ENCODE peak calls at places on chromosomes 6 and 20, in ten cellular contexts. One of them, this sample, is unnamed.

GRCh38 chr6:131694832-131695426 is 6.3 kb downstream of the OR2A4 start:
- DNase-seq in IMR-90: peak
- DNase-seq in activated naive CD4-positive, alpha-beta T cell treated with anti-CD3 and anti-CD28 coated beads for 36 hours: peak
- DNase-seq in astrocyte of the hippocampus: peak
- DNase-seq in central memory CD8-positive, alpha-beta T cell: no peak
- DNase-seq in HT1080: peak
- DNase-seq in HFFc6: peak
- DNase-seq in GM03348: peak
- DNase-seq in SW480: peak
- DNase-seq in stimulated activated CD8-positive, alpha-beta memory T cell treated with anti-CD3 and anti-CD28 coated beads, Interleukin-2, amount 100 ng/mL, for 1 hour: no peak
- DNase-seq in this sample: no peak

GRCh38 chr20:5863040-5863811 is 87.1 kb downstream of the TRMT6 start:
- DNase-seq in IMR-90: peak
- DNase-seq in activated naive CD4-positive, alpha-beta T cell treated with anti-CD3 and anti-CD28 coated beads for 36 hours: no peak
- DNase-seq in astrocyte of the hippocampus: no peak
- DNase-seq in central memory CD8-positive, alpha-beta T cell: no peak
- DNase-seq in HT1080: peak
- DNase-seq in HFFc6: peak
- DNase-seq in GM03348: peak
- DNase-seq in SW480: peak
- DNase-seq in stimulated activated CD8-positive, alpha-beta memory T cell treated with anti-CD3 and anti-CD28 coated beads, Interleukin-2, amount 100 ng/mL, for 1 hour: no peak
- DNase-seq in this sample: no peak

GRCh38 chr20:20224806-20225205 is 143.1 kb upstream of the INSM1 start:
- DNase-seq in IMR-90: no peak
- DNase-seq in activated naive CD4-positive, alpha-beta T cell treated with anti-CD3 and anti-CD28 coated beads for 36 hours: no peak
- DNase-seq in astrocyte of the hippocampus: no peak
- DNase-seq in central memory CD8-positive, alpha-beta T cell: no peak
- DNase-seq in HT1080: no peak
- DNase-seq in HFFc6: no peak
- DNase-seq in GM03348: no peak
- DNase-seq in SW480: no peak
- DNase-seq in stimulated activated CD8-positive, alpha-beta memory T cell treated with anti-CD3 and anti-CD28 coated beads, Interleukin-2, amount 100 ng/mL, for 1 hour: no peak
- DNase-seq in this sample: no peak

GRCh38 chr6:62714112-62714511 is 428.1 kb upstream of the KHDRBS2 start:
- DNase-seq in IMR-90: no peak
- DNase-seq in activated naive CD4-positive, alpha-beta T cell treated with anti-CD3 and anti-CD28 coated beads for 36 hours: no peak
- DNase-seq in astrocyte of the hippocampus: no peak
- DNase-seq in central memory CD8-positive, alpha-beta T cell: no peak
- DNase-seq in HT1080: no peak
- DNase-seq in HFFc6: no peak
- DNase-seq in GM03348: no peak
- DNase-seq in SW480: no peak
- DNase-seq in stimulated activated CD8-positive, alpha-beta memory T cell treated with anti-CD3 and anti-CD28 coated beads, Interleukin-2, amount 100 ng/mL, for 1 hour: no peak
- DNase-seq in this sample: no peak

GRCh38 chr20:62899633-62900051 is 26.7 kb downstream of the DIDO1 start:
- DNase-seq in IMR-90: no peak
- DNase-seq in activated naive CD4-positive, alpha-beta T cell treated with anti-CD3 and anti-CD28 coated beads for 36 hours: no peak
- DNase-seq in astrocyte of the hippocampus: no peak
- DNase-seq in central memory CD8-positive, alpha-beta T cell: no peak
- DNase-seq in HT1080: no peak
- DNase-seq in HFFc6: no peak
- DNase-seq in GM03348: peak
- DNase-seq in SW480: no peak
- DNase-seq in stimulated activated CD8-positive, alpha-beta memory T cell treated with anti-CD3 and anti-CD28 coated beads, Interleukin-2, amount 100 ng/mL, for 1 hour: no peak
- DNase-seq in this sample: no peak

GRCh38 chr6:159969204-159969912 is 476 bp downstream of the IGF2R start:
- DNase-seq in IMR-90: peak
- DNase-seq in activated naive CD4-positive, alpha-beta T cell treated with anti-CD3 and anti-CD28 coated beads for 36 hours: peak
- DNase-seq in astrocyte of the hippocampus: peak
- DNase-seq in central memory CD8-positive, alpha-beta T cell: no peak
- DNase-seq in HT1080: peak
- DNase-seq in HFFc6: peak
- DNase-seq in GM03348: peak
- DNase-seq in SW480: peak
- DNase-seq in stimulated activated CD8-positive, alpha-beta memory T cell treated with anti-CD3 and anti-CD28 coated beads, Interleukin-2, amount 100 ng/mL, for 1 hour: no peak
- DNase-seq in this sample: no peak

GRCh38 chr20:37090357-37090871 is 5.4 kb downstream of the RBL1 start:
- DNase-seq in IMR-90: no peak
- DNase-seq in activated naive CD4-positive, alpha-beta T cell treated with anti-CD3 and anti-CD28 coated beads for 36 hours: no peak
- DNase-seq in astrocyte of the hippocampus: no peak
- DNase-seq in central memory CD8-positive, alpha-beta T cell: no peak
- DNase-seq in HT1080: no peak
- DNase-seq in HFFc6: no peak
- DNase-seq in GM03348: no peak
- DNase-seq in SW480: no peak
- DNase-seq in stimulated activated CD8-positive, alpha-beta memory T cell treated with anti-CD3 and anti-CD28 coated beads, Interleukin-2, amount 100 ng/mL, for 1 hour: no peak
- DNase-seq in this sample: no peak

GRCh38 chr6:47671777-47672176 is 26.6 kb upstream of the ADGRF4 start:
- DNase-seq in IMR-90: no peak
- DNase-seq in activated naive CD4-positive, alpha-beta T cell treated with anti-CD3 and anti-CD28 coated beads for 36 hours: no peak
- DNase-seq in astrocyte of the hippocampus: no peak
- DNase-seq in central memory CD8-positive, alpha-beta T cell: no peak
- DNase-seq in HT1080: no peak
- DNase-seq in HFFc6: no peak
- DNase-seq in GM03348: no peak
- DNase-seq in SW480: no peak
- DNase-seq in stimulated activated CD8-positive, alpha-beta memory T cell treated with anti-CD3 and anti-CD28 coated beads, Interleukin-2, amount 100 ng/mL, for 1 hour: no peak
- DNase-seq in this sample: no peak

GRCh38 chr20:49303211-49303610 is 25.4 kb upstream of the ZNFX1 start:
- DNase-seq in IMR-90: no peak
- DNase-seq in activated naive CD4-positive, alpha-beta T cell treated with anti-CD3 and anti-CD28 coated beads for 36 hours: no peak
- DNase-seq in astrocyte of the hippocampus: peak
- DNase-seq in central memory CD8-positive, alpha-beta T cell: no peak
- DNase-seq in HT1080: no peak
- DNase-seq in HFFc6: peak
- DNase-seq in GM03348: peak
- DNase-seq in SW480: no peak
- DNase-seq in stimulated activated CD8-positive, alpha-beta memory T cell treated with anti-CD3 and anti-CD28 coated beads, Interleukin-2, amount 100 ng/mL, for 1 hour: no peak
- DNase-seq in this sample: no peak

GRCh38 chr6:84172574-84172973 is 54.9 kb downstream of the CEP162 start:
- DNase-seq in IMR-90: no peak
- DNase-seq in activated naive CD4-positive, alpha-beta T cell treated with anti-CD3 and anti-CD28 coated beads for 36 hours: no peak
- DNase-seq in astrocyte of the hippocampus: no peak
- DNase-seq in central memory CD8-positive, alpha-beta T cell: no peak
- DNase-seq in HT1080: no peak
- DNase-seq in HFFc6: no peak
- DNase-seq in GM03348: no peak
- DNase-seq in SW480: no peak
- DNase-seq in stimulated activated CD8-positive, alpha-beta memory T cell treated with anti-CD3 and anti-CD28 coated beads, Interleukin-2, amount 100 ng/mL, for 1 hour: no peak
- DNase-seq in this sample: no peak

GRCh38 chr6:4380881-4381281 is 245.5 kb upstream of the ECI2 start:
- DNase-seq in IMR-90: no peak
- DNase-seq in activated naive CD4-positive, alpha-beta T cell treated with anti-CD3 and anti-CD28 coated beads for 36 hours: no peak
- DNase-seq in astrocyte of the hippocampus: no peak
- DNase-seq in central memory CD8-positive, alpha-beta T cell: no peak
- DNase-seq in HT1080: no peak
- DNase-seq in HFFc6: no peak
- DNase-seq in GM03348: no peak
- DNase-seq in SW480: no peak
- DNase-seq in stimulated activated CD8-positive, alpha-beta memory T cell treated with anti-CD3 and anti-CD28 coated beads, Interleukin-2, amount 100 ng/mL, for 1 hour: no peak
- DNase-seq in this sample: no peak

GRCh38 chr6:68718379-68719073 is 83.4 kb downstream of the ADGRB3 start:
- DNase-seq in IMR-90: no peak
- DNase-seq in activated naive CD4-positive, alpha-beta T cell treated with anti-CD3 and anti-CD28 coated beads for 36 hours: no peak
- DNase-seq in astrocyte of the hippocampus: peak
- DNase-seq in central memory CD8-positive, alpha-beta T cell: no peak
- DNase-seq in HT1080: peak
- DNase-seq in HFFc6: no peak
- DNase-seq in GM03348: no peak
- DNase-seq in SW480: no peak
- DNase-seq in stimulated activated CD8-positive, alpha-beta memory T cell treated with anti-CD3 and anti-CD28 coated beads, Interleukin-2, amount 100 ng/mL, for 1 hour: no peak
- DNase-seq in this sample: no peak

GRCh38 chr6:41430875-41431274 is 95.5 kb downstream of the NCR2 start:
- DNase-seq in IMR-90: peak
- DNase-seq in activated naive CD4-positive, alpha-beta T cell treated with anti-CD3 and anti-CD28 coated beads for 36 hours: no peak
- DNase-seq in astrocyte of the hippocampus: peak
- DNase-seq in central memory CD8-positive, alpha-beta T cell: no peak
- DNase-seq in HT1080: peak
- DNase-seq in HFFc6: peak
- DNase-seq in GM03348: peak
- DNase-seq in SW480: peak
- DNase-seq in stimulated activated CD8-positive, alpha-beta memory T cell treated with anti-CD3 and anti-CD28 coated beads, Interleukin-2, amount 100 ng/mL, for 1 hour: no peak
- DNase-seq in this sample: no peak

GRCh38 chr20:56827763-56828162 is 198.7 kb downstream of the TFAP2C start:
- DNase-seq in IMR-90: no peak
- DNase-seq in activated naive CD4-positive, alpha-beta T cell treated with anti-CD3 and anti-CD28 coated beads for 36 hours: no peak
- DNase-seq in astrocyte of the hippocampus: no peak
- DNase-seq in central memory CD8-positive, alpha-beta T cell: no peak
- DNase-seq in HT1080: no peak
- DNase-seq in HFFc6: no peak
- DNase-seq in GM03348: no peak
- DNase-seq in SW480: no peak
- DNase-seq in stimulated activated CD8-positive, alpha-beta memory T cell treated with anti-CD3 and anti-CD28 coated beads, Interleukin-2, amount 100 ng/mL, for 1 hour: no peak
- DNase-seq in this sample: no peak